ENCODE peak calls at places on chromosome 18, in four cellular contexts. G, O, E and J are unnamed samples.
A peak's percentile ranks its signal among the peaks of the same experiment; 100 is the strongest.

GRCh38 chr18:57446322-57446721 is 11.1 kb downstream of the ONECUT2 start:
- DNase-seq in O (peak; percentile 70), E (no peak), G (no peak), J (peak; percentile 70)

GRCh38 chr18:56433919-56434318 is 204.5 kb downstream of the TXNL1 start:
- DNase-seq in O (peak; percentile 44), G (no peak), E (no peak), J (no peak)

GRCh38 chr18:57743008-57743407 is 60.1 kb downstream of the ATP8B1 start:
- DNase-seq in E (no peak), G (no peak), O (no peak), J (no peak)

GRCh38 chr18:54881229-54881753 is 53.0 kb downstream of the RAB27B start:
- DNase-seq in O (no peak), E (no peak), G (no peak), J (no peak)

GRCh38 chr18:43875496-43875895 is 598.2 kb upstream of the SYT4 start:
- DNase-seq in G (no peak), E (no peak), O (no peak), J (no peak)

GRCh38 chr18:61901334-61901986 is 8.7 kb upstream of the RNF152 start:
- DNase-seq in G (peak; percentile 64), E (no peak), O (peak; percentile 91), J (peak; percentile 68)

GRCh38 chr18:9868857-9869712 is 16.7 kb upstream of the TXNDC2 start:
- DNase-seq in O (no peak), G (no peak), E (no peak), J (no peak)

GRCh38 chr18:54957295-54957694 is 2.0 kb downstream of the CCDC68 start:
- DNase-seq in G (no peak), E (no peak), O (no peak), J (no peak)

GRCh38 chr18:55221577-55221976 is 262.3 kb upstream of the CCDC68 start:
- DNase-seq in O (peak; percentile 6), G (no peak), E (no peak), J (no peak)

GRCh38 chr18:23835076-23835475 is 145.8 kb downstream of the LAMA3 start:
- DNase-seq in G (no peak), O (no peak), E (no peak), J (no peak)

GRCh38 chr18:63850636-63851035 is 36.9 kb upstream of the SERPINB2 start:
- DNase-seq in G (no peak), O (no peak), E (no peak), J (no peak)

GRCh38 chr18:3525870-3526420 is 76.0 kb downstream of the TGIF1 start:
- DNase-seq in O (no peak), E (no peak), G (peak; percentile 51), J (peak; percentile 57)

GRCh38 chr18:2572892-2573291 is 1.5 kb downstream of the NDC80 start:
- DNase-seq in G (no peak), O (no peak), E (no peak), J (no peak)

GRCh38 chr18:31553800-31554199 is 37.9 kb upstream of the TTR start:
- DNase-seq in O (peak; percentile 71), G (no peak), E (no peak), J (no peak)

GRCh38 chr18:59079264-59079972 is 60.3 kb upstream of the SEC11C start:
- DNase-seq in E (no peak), G (no peak), O (no peak), J (no peak)

DNA sequence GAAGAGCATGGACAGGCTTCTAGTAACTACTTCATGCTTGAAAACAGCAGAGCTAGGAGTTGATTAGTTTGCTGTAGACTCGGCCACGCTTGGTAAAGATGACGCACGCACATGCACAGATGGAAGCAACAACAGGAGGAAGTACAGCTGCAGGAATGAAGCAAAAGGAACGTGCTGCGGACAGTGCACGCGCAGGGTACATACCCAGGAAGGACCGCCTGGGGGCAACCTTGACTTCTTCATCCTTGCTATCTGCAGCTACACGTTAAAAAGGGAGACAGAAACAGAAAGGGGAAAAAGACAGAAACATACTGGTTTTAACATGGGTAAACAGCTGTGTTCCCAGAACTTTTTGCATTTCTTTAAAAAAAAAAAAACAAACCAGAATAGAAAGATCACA is 17.7 kb downstream of the SLC66A2 start:
- DNase-seq in E (peak; percentile 33), G (no peak), O (peak; percentile 81), J (no peak)
- TF ChIP-seq CTCF in E (no peak), G (no peak), O (peak; percentile 59), J (no peak)

DNA sequence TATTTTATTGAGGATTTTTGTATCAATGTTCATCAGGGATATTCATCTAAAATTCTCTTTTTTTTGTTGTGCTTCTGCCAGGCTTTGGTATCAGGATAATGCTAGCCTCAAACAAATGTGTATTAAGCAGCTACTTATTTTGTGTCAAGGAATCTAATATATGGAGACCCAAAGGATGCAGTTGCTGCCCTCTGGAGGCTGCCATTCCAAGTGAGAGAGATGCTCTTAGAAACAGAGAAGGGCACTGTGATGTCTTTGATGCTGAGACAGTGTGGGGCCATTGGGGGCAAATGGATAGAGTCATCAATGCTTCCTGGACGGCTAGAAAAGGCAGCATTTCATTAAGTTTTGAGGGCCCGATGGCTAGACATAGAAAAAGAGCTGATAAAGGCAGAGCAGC is 292.6 kb downstream of the SETBP1 start:
- DNase-seq in O (peak; percentile 51), G (no peak), E (no peak), J (no peak)
- TF ChIP-seq CTCF in O (peak; percentile 61), G (no peak), E (peak; percentile 23), J (no peak)

GRCh38 chr18:50287441-50288347 is at the start of gene CXXC1:
- DNase-seq in G (peak; percentile 89), E (peak; percentile 98), O (peak; percentile 100), J (peak; percentile 92)
- TF ChIP-seq CTCF in G (peak; percentile 42), E (peak; percentile 48), O (peak; percentile 29), J (peak; percentile 45)

DNA sequence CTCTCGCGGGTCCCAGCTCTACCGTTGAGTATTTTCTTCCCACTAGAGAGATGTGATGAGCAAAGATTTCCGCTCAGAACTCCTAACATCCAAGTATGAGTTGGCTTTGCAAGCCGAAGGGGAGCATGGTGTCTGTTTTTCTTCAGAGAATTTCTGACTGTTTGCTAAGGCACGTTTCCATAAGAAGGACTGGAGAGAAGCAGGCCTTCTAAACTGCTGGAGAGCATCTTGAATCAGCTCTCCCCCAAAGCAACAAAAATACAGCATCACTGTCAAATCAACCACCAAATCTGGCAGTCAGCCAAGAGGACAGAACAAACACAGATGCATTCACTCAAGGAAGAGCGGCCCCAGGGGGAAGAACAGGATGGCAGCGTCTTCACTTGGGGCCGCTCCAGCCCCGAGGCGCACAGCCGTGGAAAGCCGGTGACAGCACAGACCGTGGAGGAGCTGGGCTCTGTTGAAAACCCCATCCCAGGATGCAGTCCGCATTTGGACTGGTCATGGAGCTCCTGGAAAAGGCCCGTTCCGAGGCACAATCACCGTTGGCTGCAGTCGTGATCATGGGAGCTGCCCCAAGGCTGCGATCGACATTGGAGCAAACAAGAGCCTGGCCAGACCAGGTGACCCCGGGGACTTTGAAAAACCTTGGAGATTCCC is 101.4 kb downstream of the NFATC1 start:
- DNase-seq in G (peak; percentile 69), O (no peak), E (peak; percentile 53), J (no peak)
- TF ChIP-seq CTCF in G (no peak), O (no peak), E (no peak), J (no peak)

GRCh38 chr18:50817898-50818250 is 1.9 kb downstream of the MRO start:
- DNase-seq in E (no peak), O (no peak), G (no peak), J (no peak)

GRCh38 chr18:50816767-50817166 is 3.0 kb downstream of the MRO start:
- DNase-seq in E (no peak), O (peak; percentile 46), G (peak; percentile 40), J (peak; percentile 37)

GRCh38 chr18:50820901-50821520 is 1.2 kb upstream of the MRO start:
- DNase-seq in O (no peak), E (no peak), G (no peak), J (no peak)

GRCh38 chr18:50819727-50820378 is at the start of gene MRO:
- DNase-seq in E (peak; percentile 90), G (peak; percentile 78), O (peak; percentile 87), J (peak; percentile 89)

GRCh38 chr18:50819027-50819726 is 639 bp downstream of the MRO start:
- DNase-seq in O (peak; percentile 90), E (no peak), G (no peak), J (no peak)
- TF ChIP-seq CTCF in O (peak; percentile 40), E (no peak), G (no peak), J (no peak)

GRCh38 chr18:46062781-46063180 is 9.3 kb downstream of the PSTPIP2 start:
- DNase-seq in G (no peak), O (no peak), E (no peak), J (no peak)
- TF ChIP-seq CTCF in G (no peak), O (no peak), E (no peak), J (no peak)